ENCODE peak calls at places on chromosomes 13 and 19, in ten cellular contexts. T, G, V, Z, K, U, D, R, Q and F are unnamed samples.

GRCh38 chr13:23628765-23629565 is 58.8 kb downstream of the TNFRSF19 start:
- DNase-seq in T (no peak), G (no peak), V (no peak), Z (no peak), K (no peak), U (no peak), D (no peak), R (no peak), Q (no peak), F (no peak)

GRCh38 chr19:1016647-1017114 is 4.2 kb downstream of the TMEM259 start:
- DNase-seq in T (no peak), G (no peak), V (no peak), Z (no peak), K (no peak), U (no peak), D (no peak), R (no peak), Q (peak), F (no peak)

GRCh38 chr13:77429320-77430142 is 102.6 kb upstream of the MYCBP2 start:
- DNase-seq in T (peak), G (no peak), V (peak), Z (no peak), K (no peak), U (no peak), D (no peak), R (no peak), Q (peak), F (no peak)

GRCh38 chr13:64314286-64314685 is 2898.6 kb upstream of the PCDH20 start:
- DNase-seq in T (no peak), G (no peak), V (no peak), Z (no peak), K (no peak), U (no peak), D (no peak), R (no peak), Q (no peak), F (no peak)

GRCh38 chr13:39766464-39767167 is 111.2 kb downstream of the COG6 start:
- DNase-seq in T (no peak), G (no peak), V (no peak), Z (no peak), K (no peak), U (no peak), D (no peak), R (no peak), Q (no peak), F (no peak)

GRCh38 chr13:24630851-24631341 is 49.3 kb upstream of the ATP12A start:
- DNase-seq in T (no peak), G (no peak), V (no peak), Z (no peak), K (no peak), U (no peak), D (peak), R (no peak), Q (peak), F (no peak)

GRCh38 chr13:48630791-48631190 is 22.9 kb upstream of the CYSLTR2 start:
- DNase-seq in T (no peak), G (peak), V (no peak), Z (no peak), K (no peak), U (no peak), D (no peak), R (no peak), Q (no peak), F (no peak)

GRCh38 chr13:69287050-69287698 is 820.5 kb upstream of the ATXN8OS start:
- DNase-seq in T (no peak), G (no peak), V (no peak), Z (no peak), K (no peak), U (no peak), D (no peak), R (no peak), Q (no peak), F (no peak)

GRCh38 chr13:109113427-109113826 is 484.0 kb downstream of the MYO16 start:
- DNase-seq in T (no peak), G (no peak), V (no peak), Z (no peak), K (no peak), U (no peak), D (no peak), R (no peak), Q (no peak), F (no peak)

GRCh38 chr19:48540110-48540509 is 11.9 kb upstream of the SULT2B1 start:
- DNase-seq in T (no peak), G (no peak), V (no peak), Z (no peak), K (peak), U (no peak), D (no peak), R (no peak), Q (peak), F (no peak)

GRCh38 chr19:15629003-15629880 is 11.5 kb upstream of the CYP4F3 start:
- DNase-seq in T (peak), G (peak), V (peak), Z (peak), K (peak), U (peak), D (peak), R (peak), Q (peak), F (peak)

GRCh38 chr13:42600943-42601342 is 27.0 kb downstream of the TNFSF11 start:
- DNase-seq in T (no peak), G (no peak), V (no peak), Z (no peak), K (no peak), U (no peak), D (no peak), R (no peak), Q (peak), F (no peak)

GRCh38 chr13:113209336-113209879 is at the start of gene CUL4A:
- DNase-seq in T (peak), G (peak), V (peak), Z (peak), K (peak), U (peak), D (peak), R (peak), Q (peak), F (peak)

GRCh38 chr19:28847468-28847867 is 365.5 kb downstream of the UQCRFS1 start:
- DNase-seq in T (no peak), G (no peak), V (no peak), Z (no peak), K (no peak), U (no peak), D (no peak), R (no peak), Q (peak), F (no peak)